ENCODE peak calls at places on chromosomes 12 and 14, in eight cellular contexts. R is HFFc6, N is endothelial cell, G is HL-60, O is astrocyte of the cerebellum, E is upper lobe of right lung, X is MCF 10A, Z is psoas muscle. T is an unnamed sample.

GRCh38 chr12:57726884-57727757 is 11.4 kb downstream of the AGAP2 start:
- DNase-seq in E (peak), N (peak), X (no peak), Z (peak), O (no peak), G (no peak), R (peak), T (no peak)

GRCh38 chr12:7832059-7832696 is 40.5 kb downstream of the SLC2A14 start:
- DNase-seq in E (no peak), Z (no peak), N (peak), X (peak), G (peak), O (peak), R (peak), T (peak)

GRCh38 chr12:93595336-93595735 is 22.9 kb downstream of the SOCS2 start:
- DNase-seq in R (no peak), Z (no peak), G (no peak), E (no peak), X (no peak), N (no peak), O (no peak), T (no peak)

GRCh38 chr12:129067482-129067881 is 214.2 kb downstream of the GLT1D1 start:
- DNase-seq in G (no peak), O (no peak), X (no peak), R (no peak), N (no peak), E (no peak), Z (no peak), T (no peak)

GRCh38 chr12:26938660-26939185 is 453 bp downstream of the FGFR1OP2 start:
- DNase-seq in R (no peak), E (no peak), N (no peak), O (no peak), X (no peak), G (no peak), Z (no peak), T (no peak)

GRCh38 chr14:46769292-46769691 is 117.7 kb upstream of the RPL10L start:
- DNase-seq in R (no peak), Z (no peak), E (no peak), N (no peak), X (no peak), O (no peak), G (no peak), T (no peak)

GRCh38 chr12:40587416-40587815 is 104.8 kb upstream of the CNTN1 start:
- DNase-seq in R (no peak), N (no peak), G (no peak), O (no peak), E (no peak), Z (no peak), X (no peak), T (peak)

GRCh38 chr12:132806857-132807256 is 21.8 kb downstream of the GOLGA3 start:
- DNase-seq in N (no peak), X (no peak), Z (no peak), O (no peak), G (no peak), R (no peak), E (no peak), T (no peak)

GRCh38 chr12:16238661-16239060 is 38.8 kb downstream of the SLC15A5 start:
- DNase-seq in G (no peak), O (no peak), X (peak), E (no peak), Z (no peak), N (no peak), R (peak), T (no peak)

GRCh38 chr12:121765573-121765972 is 27.9 kb downstream of the RHOF start:
- DNase-seq in Z (no peak), N (no peak), R (peak), G (no peak), X (peak), O (peak), E (no peak), T (no peak)

GRCh38 chr12:49667319-49668090 is 39.7 kb downstream of the FMNL3 start:
- DNase-seq in N (no peak), R (peak), G (no peak), Z (no peak), E (no peak), O (no peak), X (no peak), T (no peak)

GRCh38 chr12:105814283-105814682 is 324.5 kb downstream of the NUAK1 start:
- DNase-seq in N (no peak), Z (no peak), O (no peak), R (no peak), X (no peak), E (no peak), G (no peak), T (no peak)

GRCh38 chr12:38056701-38057689 is 259.6 kb upstream of the ALG10B start:
- DNase-seq in N (no peak), R (peak), X (peak), G (no peak), E (no peak), O (no peak), Z (no peak), T (peak)

GRCh38 chr14:71591929-71592328 is 340.3 kb upstream of the RGS6 start:
- DNase-seq in N (no peak), O (peak), R (peak), Z (no peak), E (no peak), X (peak), G (peak), T (peak)

GRCh38 chr14:63367742-63368364 is 49.1 kb upstream of the GPHB5 start:
- DNase-seq in E (no peak), X (no peak), R (no peak), N (no peak), G (no peak), Z (no peak), O (no peak), T (no peak)
- TF ChIP-seq CTCF in E (no peak), X (no peak), R (peak), N (no peak), G (no peak), Z (no peak), O (no peak), T (peak)

GRCh38 chr12:3962661-3963483 is 89.7 kb upstream of the PARP11 start:
- DNase-seq in Z (no peak), G (no peak), E (peak), O (no peak), R (no peak), N (no peak), X (no peak), T (peak)
- TF ChIP-seq CTCF in Z (no peak), G (peak), E (peak), O (no peak), R (no peak), N (no peak), X (no peak), T (peak)

GRCh38 chr12:114263031-114263825 is 142.7 kb downstream of the TBX5 start:
- DNase-seq in N (no peak), R (no peak), X (no peak), E (no peak), O (peak), G (no peak), Z (no peak), T (no peak)

GRCh38 chr12:114269153-114269552 is 136.8 kb downstream of the TBX5 start:
- DNase-seq in X (peak), G (no peak), E (no peak), R (no peak), Z (no peak), O (no peak), N (no peak), T (peak)

GRCh38 chr12:114265036-114265435 is 140.9 kb downstream of the TBX5 start:
- DNase-seq in G (no peak), X (peak), N (no peak), E (no peak), R (no peak), Z (no peak), O (no peak), T (no peak)
- TF ChIP-seq CTCF in G (no peak), X (no peak), N (no peak), E (no peak), R (no peak), Z (no peak), O (no peak), T (no peak)

GRCh38 chr14:74574706-74575105 is 37.3 kb downstream of the LTBP2 start:
- DNase-seq in R (no peak), G (peak), Z (peak), N (no peak), E (no peak), O (no peak), X (no peak), T (peak)

GRCh38 chr14:74574092-74574438 is 38.0 kb downstream of the LTBP2 start:
- DNase-seq in E (no peak), Z (no peak), X (no peak), G (no peak), R (no peak), N (no peak), O (no peak), T (no peak)

GRCh38 chr14:74572829-74573360 is 39.1 kb downstream of the LTBP2 start:
- DNase-seq in O (no peak), Z (peak), E (no peak), G (no peak), N (no peak), R (peak), X (peak), T (peak)

GRCh38 chr14:74571901-74572828 is 39.9 kb downstream of the LTBP2 start:
- DNase-seq in E (no peak), R (peak), Z (peak), X (peak), G (no peak), N (no peak), O (peak), T (peak)

GRCh38 chr14:74573421-74574091 is 38.5 kb downstream of the LTBP2 start:
- DNase-seq in E (no peak), X (peak), N (no peak), R (no peak), Z (peak), G (no peak), O (no peak), T (peak)
- TF ChIP-seq CTCF in E (no peak), X (peak), N (peak), R (no peak), Z (no peak), G (no peak), O (peak), T (peak)

DNA sequence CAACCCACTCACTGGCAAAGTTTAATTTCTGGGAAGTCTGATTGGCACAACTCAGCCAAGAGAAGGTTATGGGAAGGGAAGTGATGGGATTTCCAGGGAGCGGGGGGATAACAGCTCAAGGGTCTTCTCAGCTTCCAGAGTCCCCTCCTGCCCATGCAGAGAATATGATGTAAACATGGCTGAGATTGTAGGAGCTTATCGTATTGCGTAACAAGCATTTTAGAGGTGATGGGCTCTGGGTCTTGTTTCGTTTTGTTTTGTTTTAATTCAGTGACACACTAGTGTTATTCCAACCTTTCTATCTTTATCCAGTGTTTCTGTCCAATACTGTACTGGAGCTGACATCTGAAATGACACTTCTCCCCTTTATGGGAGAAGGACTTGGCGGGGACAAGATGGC is 762.1 kb upstream of the TMEM132C start:
- DNase-seq in N (no peak), Z (no peak), O (no peak), G (no peak), E (no peak), R (no peak), X (no peak), T (no peak)
- TF ChIP-seq CTCF in N (no peak), Z (no peak), O (no peak), G (no peak), E (no peak), R (no peak), X (no peak), T (no peak)

DNA sequence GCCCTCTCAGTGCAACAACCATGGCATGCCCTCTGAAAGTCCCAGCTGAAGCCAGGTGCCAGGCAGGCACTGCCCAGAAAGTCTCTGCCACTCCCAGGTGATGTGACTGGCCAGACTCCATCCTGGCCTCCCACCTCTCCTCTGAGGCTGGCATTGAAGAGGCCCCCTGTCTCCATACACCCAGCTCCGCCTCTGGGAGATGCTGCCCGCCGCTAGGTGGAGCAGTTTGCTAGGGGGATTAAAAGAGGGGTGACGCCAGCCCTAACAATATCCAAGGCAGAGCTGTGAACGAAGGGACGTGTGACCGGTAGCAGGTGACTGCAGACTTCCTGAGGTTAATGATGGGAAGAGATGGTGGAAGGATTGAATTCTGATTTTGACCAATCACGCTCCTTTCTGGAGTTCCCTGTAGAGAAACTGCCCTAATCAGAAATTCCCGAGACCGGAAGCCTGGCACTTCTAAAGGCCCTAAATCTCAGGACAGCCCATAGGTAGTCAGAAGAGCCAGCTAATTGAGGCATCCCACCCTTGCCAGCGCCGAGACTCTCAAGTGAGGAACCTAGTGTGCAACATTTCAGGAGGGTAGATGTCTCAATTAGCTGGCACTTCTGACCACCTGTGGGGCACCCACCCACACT is 8.3 kb upstream of the PLEK2 start:
- DNase-seq in O (no peak), Z (peak), N (peak), G (no peak), X (no peak), R (no peak), E (no peak), T (no peak)
- TF ChIP-seq CTCF in O (peak), Z (peak), N (peak), G (peak), X (peak), R (peak), E (peak), T (peak)

DNA sequence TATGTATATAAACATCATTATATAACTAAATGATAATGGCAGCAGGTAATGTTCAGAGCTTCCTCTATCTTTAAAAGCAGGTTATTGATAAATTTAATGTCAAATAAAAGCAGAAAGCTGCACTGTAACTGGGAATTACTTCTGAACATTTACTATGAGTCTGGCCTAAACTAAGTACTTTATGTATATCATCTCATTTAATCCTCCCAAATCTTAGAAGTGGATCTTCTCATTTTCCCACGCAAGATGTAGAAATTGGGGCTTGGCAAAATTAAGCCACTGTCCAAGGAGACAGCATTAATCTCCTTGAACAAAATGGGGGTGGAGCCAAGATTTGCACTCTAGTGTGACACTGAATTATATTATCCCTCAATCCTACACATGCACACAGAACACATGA is 5.7 kb downstream of the NIN start:
- DNase-seq in E (no peak), N (no peak), Z (no peak), X (no peak), R (no peak), O (no peak), G (no peak), T (no peak)
- TF ChIP-seq CTCF in E (no peak), N (no peak), Z (no peak), X (no peak), R (no peak), O (no peak), G (no peak), T (no peak)

T was measured in foreskin keratinocyte.